ENCODE peak calls at places on chromosomes 4 and X, in four cellular contexts. B is M059J, T is H1, U is right cardiac atrium. J is an unnamed sample.
A peak's percentile ranks its signal among the peaks of the same experiment; 100 is the strongest.

GRCh38 chr4:30726090-30726668 is 6.0 kb downstream of the PCDH7 start:
- DNase-seq in B (no peak), T (no peak), U (no peak), J (no peak)

GRCh38 chrX:48677456-48678030 is 6.1 kb upstream of the WAS start:
- DNase-seq in B (no peak), T (no peak), U (no peak), J (no peak)

GRCh38 chrX:20435913-20436312 is 169.2 kb upstream of the RPS6KA3 start:
- DNase-seq in B (no peak), T (no peak), U (no peak), J (no peak)

GRCh38 chr4:139265654-139266053 is 14.4 kb downstream of the MGARP start:
- DNase-seq in B (no peak), T (no peak), U (no peak), J (no peak)

GRCh38 chrX:124555036-124555595 is 208.8 kb downstream of the SH2D1A start:
- DNase-seq in B (peak; percentile 47), T (no peak), U (no peak), J (no peak)

GRCh38 chr4:77002321-77002720 is 52.8 kb downstream of the SEPTIN11 start:
- DNase-seq in B (peak; percentile 27), T (no peak), U (no peak), J (no peak)

GRCh38 chrX:52271212-52271611 is 86.5 kb downstream of the MAGED4 start:
- DNase-seq in B (peak; percentile 4), T (peak; percentile 7), U (no peak), J (peak; percentile 15)

GRCh38 chrX:124862304-124862703 is 457.4 kb upstream of the TEX13C start:
- DNase-seq in B (no peak), T (no peak), U (no peak), J (no peak)

GRCh38 chrX:102517331-102517730 is 792 bp upstream of the TMSB15A start:
- DNase-seq in B (peak; percentile 38), T (no peak), U (no peak), J (no peak)

GRCh38 chr4:7526491-7526890 is 91.8 kb upstream of the PSAPL1 start:
- DNase-seq in B (no peak), T (no peak), U (no peak), J (peak; percentile 50)